ENCODE peak calls at places on chromosome 20, in ten cellular contexts. One of them, this sample, is unnamed.

GRCh38 chr20:49508435-49509199 is 26.1 kb upstream of the KCNB1 start:
- DNase-seq in D341Med: peak
- DNase-seq in stimulated activated CD8-positive, alpha-beta memory T cell treated with anti-CD3 and anti-CD28 coated beads, Interleukin-2, amount 100 ng/mL, for 1 hour: no peak
- DNase-seq in NCI-H1930: no peak
- DNase-seq in upper lobe of right lung: no peak
- DNase-seq in left ventricle myocardium inferior: no peak
- DNase-seq in AG04450: no peak
- DNase-seq in naive thymus-derived CD8-positive, alpha-beta T cell: no peak
- DNase-seq in stimulated activated CD4-positive, alpha-beta T cell treated with anti-CD3 and anti-CD28 coated beads, Interleukin-4, amount 100 ng/mL, for 24 hours: no peak
- DNase-seq in NCI-H2081: peak
- DNase-seq in this sample: peak

GRCh38 chr20:45342863-45343444 is 5.3 kb downstream of the SDC4 start:
- DNase-seq in D341Med: no peak
- DNase-seq in stimulated activated CD8-positive, alpha-beta memory T cell treated with anti-CD3 and anti-CD28 coated beads, Interleukin-2, amount 100 ng/mL, for 1 hour: no peak
- DNase-seq in NCI-H1930: no peak
- DNase-seq in upper lobe of right lung: no peak
- DNase-seq in left ventricle myocardium inferior: no peak
- DNase-seq in AG04450: no peak
- DNase-seq in naive thymus-derived CD8-positive, alpha-beta T cell: no peak
- DNase-seq in stimulated activated CD4-positive, alpha-beta T cell treated with anti-CD3 and anti-CD28 coated beads, Interleukin-4, amount 100 ng/mL, for 24 hours: no peak
- DNase-seq in NCI-H2081: peak
- DNase-seq in this sample: no peak

GRCh38 chr20:52082612-52083011 is 109.0 kb downstream of the ZFP64 start:
- DNase-seq in D341Med: no peak
- DNase-seq in stimulated activated CD8-positive, alpha-beta memory T cell treated with anti-CD3 and anti-CD28 coated beads, Interleukin-2, amount 100 ng/mL, for 1 hour: no peak
- DNase-seq in NCI-H1930: no peak
- DNase-seq in upper lobe of right lung: no peak
- DNase-seq in left ventricle myocardium inferior: no peak
- DNase-seq in AG04450: no peak
- DNase-seq in naive thymus-derived CD8-positive, alpha-beta T cell: no peak
- DNase-seq in stimulated activated CD4-positive, alpha-beta T cell treated with anti-CD3 and anti-CD28 coated beads, Interleukin-4, amount 100 ng/mL, for 24 hours: no peak
- DNase-seq in NCI-H2081: no peak
- DNase-seq in this sample: no peak

GRCh38 chr20:49097159-49097558 is 51.0 kb downstream of the CSE1L start:
- DNase-seq in D341Med: no peak
- DNase-seq in stimulated activated CD8-positive, alpha-beta memory T cell treated with anti-CD3 and anti-CD28 coated beads, Interleukin-2, amount 100 ng/mL, for 1 hour: no peak
- DNase-seq in NCI-H1930: no peak
- DNase-seq in upper lobe of right lung: no peak
- DNase-seq in left ventricle myocardium inferior: no peak
- DNase-seq in AG04450: no peak
- DNase-seq in naive thymus-derived CD8-positive, alpha-beta T cell: no peak
- DNase-seq in stimulated activated CD4-positive, alpha-beta T cell treated with anti-CD3 and anti-CD28 coated beads, Interleukin-4, amount 100 ng/mL, for 24 hours: no peak
- DNase-seq in NCI-H2081: no peak
- DNase-seq in this sample: no peak

GRCh38 chr20:3727333-3728035 is 5.0 kb upstream of the HSPA12B start:
- DNase-seq in D341Med: no peak
- DNase-seq in stimulated activated CD8-positive, alpha-beta memory T cell treated with anti-CD3 and anti-CD28 coated beads, Interleukin-2, amount 100 ng/mL, for 1 hour: no peak
- DNase-seq in NCI-H1930: no peak
- DNase-seq in upper lobe of right lung: peak
- DNase-seq in left ventricle myocardium inferior: no peak
- DNase-seq in AG04450: no peak
- DNase-seq in naive thymus-derived CD8-positive, alpha-beta T cell: no peak
- DNase-seq in stimulated activated CD4-positive, alpha-beta T cell treated with anti-CD3 and anti-CD28 coated beads, Interleukin-4, amount 100 ng/mL, for 24 hours: no peak
- DNase-seq in NCI-H2081: no peak
- DNase-seq in this sample: no peak

GRCh38 chr20:36591854-36592641 is 13.5 kb upstream of the RAB5IF start:
- DNase-seq in D341Med: peak
- DNase-seq in stimulated activated CD8-positive, alpha-beta memory T cell treated with anti-CD3 and anti-CD28 coated beads, Interleukin-2, amount 100 ng/mL, for 1 hour: peak
- DNase-seq in NCI-H1930: no peak
- DNase-seq in upper lobe of right lung: no peak
- DNase-seq in left ventricle myocardium inferior: no peak
- DNase-seq in AG04450: no peak
- DNase-seq in naive thymus-derived CD8-positive, alpha-beta T cell: peak
- DNase-seq in stimulated activated CD4-positive, alpha-beta T cell treated with anti-CD3 and anti-CD28 coated beads, Interleukin-4, amount 100 ng/mL, for 24 hours: peak
- DNase-seq in NCI-H2081: no peak
- DNase-seq in this sample: no peak

GRCh38 chr20:64192406-64192805 is 28.2 kb downstream of the MYT1 start:
- DNase-seq in D341Med: no peak
- DNase-seq in stimulated activated CD8-positive, alpha-beta memory T cell treated with anti-CD3 and anti-CD28 coated beads, Interleukin-2, amount 100 ng/mL, for 1 hour: no peak
- DNase-seq in NCI-H1930: no peak
- DNase-seq in upper lobe of right lung: no peak
- DNase-seq in left ventricle myocardium inferior: no peak
- DNase-seq in AG04450: no peak
- DNase-seq in naive thymus-derived CD8-positive, alpha-beta T cell: no peak
- DNase-seq in stimulated activated CD4-positive, alpha-beta T cell treated with anti-CD3 and anti-CD28 coated beads, Interleukin-4, amount 100 ng/mL, for 24 hours: no peak
- DNase-seq in NCI-H2081: no peak
- DNase-seq in this sample: no peak

GRCh38 chr20:8972963-8973362 is 95.9 kb upstream of the PLCB4 start:
- DNase-seq in D341Med: no peak
- DNase-seq in stimulated activated CD8-positive, alpha-beta memory T cell treated with anti-CD3 and anti-CD28 coated beads, Interleukin-2, amount 100 ng/mL, for 1 hour: no peak
- DNase-seq in NCI-H1930: no peak
- DNase-seq in upper lobe of right lung: no peak
- DNase-seq in left ventricle myocardium inferior: no peak
- DNase-seq in AG04450: no peak
- DNase-seq in naive thymus-derived CD8-positive, alpha-beta T cell: no peak
- DNase-seq in stimulated activated CD4-positive, alpha-beta T cell treated with anti-CD3 and anti-CD28 coated beads, Interleukin-4, amount 100 ng/mL, for 24 hours: no peak
- DNase-seq in NCI-H2081: no peak
- DNase-seq in this sample: no peak

GRCh38 chr20:59307270-59307669 is 6.9 kb downstream of the EDN3 start:
- DNase-seq in D341Med: no peak
- DNase-seq in stimulated activated CD8-positive, alpha-beta memory T cell treated with anti-CD3 and anti-CD28 coated beads, Interleukin-2, amount 100 ng/mL, for 1 hour: no peak
- DNase-seq in NCI-H1930: no peak
- DNase-seq in upper lobe of right lung: no peak
- DNase-seq in left ventricle myocardium inferior: no peak
- DNase-seq in AG04450: no peak
- DNase-seq in naive thymus-derived CD8-positive, alpha-beta T cell: no peak
- DNase-seq in stimulated activated CD4-positive, alpha-beta T cell treated with anti-CD3 and anti-CD28 coated beads, Interleukin-4, amount 100 ng/mL, for 24 hours: no peak
- DNase-seq in NCI-H2081: no peak
- DNase-seq in this sample: no peak

GRCh38 chr20:34072778-34073177 is 39.3 kb downstream of the EIF2S2 start:
- DNase-seq in D341Med: no peak
- DNase-seq in stimulated activated CD8-positive, alpha-beta memory T cell treated with anti-CD3 and anti-CD28 coated beads, Interleukin-2, amount 100 ng/mL, for 1 hour: no peak
- DNase-seq in NCI-H1930: no peak
- DNase-seq in upper lobe of right lung: no peak
- DNase-seq in left ventricle myocardium inferior: no peak
- DNase-seq in AG04450: no peak
- DNase-seq in naive thymus-derived CD8-positive, alpha-beta T cell: no peak
- DNase-seq in stimulated activated CD4-positive, alpha-beta T cell treated with anti-CD3 and anti-CD28 coated beads, Interleukin-4, amount 100 ng/mL, for 24 hours: no peak
- DNase-seq in NCI-H2081: no peak
- DNase-seq in this sample: no peak

GRCh38 chr20:1757072-1757471 is 99.5 kb upstream of the SIRPG start:
- DNase-seq in D341Med: no peak
- DNase-seq in stimulated activated CD8-positive, alpha-beta memory T cell treated with anti-CD3 and anti-CD28 coated beads, Interleukin-2, amount 100 ng/mL, for 1 hour: no peak
- DNase-seq in NCI-H1930: no peak
- DNase-seq in upper lobe of right lung: no peak
- DNase-seq in left ventricle myocardium inferior: no peak
- DNase-seq in AG04450: no peak
- DNase-seq in naive thymus-derived CD8-positive, alpha-beta T cell: no peak
- DNase-seq in stimulated activated CD4-positive, alpha-beta T cell treated with anti-CD3 and anti-CD28 coated beads, Interleukin-4, amount 100 ng/mL, for 24 hours: no peak
- DNase-seq in NCI-H2081: no peak
- DNase-seq in this sample: no peak

GRCh38 chr20:44457016-44457415 is 18.7 kb upstream of the TTPAL start:
- DNase-seq in D341Med: no peak
- DNase-seq in stimulated activated CD8-positive, alpha-beta memory T cell treated with anti-CD3 and anti-CD28 coated beads, Interleukin-2, amount 100 ng/mL, for 1 hour: no peak
- DNase-seq in NCI-H1930: no peak
- DNase-seq in upper lobe of right lung: no peak
- DNase-seq in left ventricle myocardium inferior: no peak
- DNase-seq in AG04450: no peak
- DNase-seq in naive thymus-derived CD8-positive, alpha-beta T cell: no peak
- DNase-seq in stimulated activated CD4-positive, alpha-beta T cell treated with anti-CD3 and anti-CD28 coated beads, Interleukin-4, amount 100 ng/mL, for 24 hours: no peak
- DNase-seq in NCI-H2081: no peak
- DNase-seq in this sample: no peak

GRCh38 chr20:20864346-20865096 is 152.1 kb upstream of the RALGAPA2 start:
- DNase-seq in D341Med: peak
- DNase-seq in stimulated activated CD8-positive, alpha-beta memory T cell treated with anti-CD3 and anti-CD28 coated beads, Interleukin-2, amount 100 ng/mL, for 1 hour: no peak
- DNase-seq in NCI-H1930: peak
- DNase-seq in upper lobe of right lung: no peak
- DNase-seq in left ventricle myocardium inferior: no peak
- DNase-seq in AG04450: no peak
- DNase-seq in naive thymus-derived CD8-positive, alpha-beta T cell: no peak
- DNase-seq in stimulated activated CD4-positive, alpha-beta T cell treated with anti-CD3 and anti-CD28 coated beads, Interleukin-4, amount 100 ng/mL, for 24 hours: no peak
- DNase-seq in NCI-H2081: peak
- DNase-seq in this sample: no peak

GRCh38 chr20:17897566-17898307 is 70.9 kb downstream of the SNX5 start:
- DNase-seq in D341Med: no peak
- DNase-seq in stimulated activated CD8-positive, alpha-beta memory T cell treated with anti-CD3 and anti-CD28 coated beads, Interleukin-2, amount 100 ng/mL, for 1 hour: no peak
- DNase-seq in NCI-H1930: no peak
- DNase-seq in upper lobe of right lung: no peak
- DNase-seq in left ventricle myocardium inferior: no peak
- DNase-seq in AG04450: no peak
- DNase-seq in naive thymus-derived CD8-positive, alpha-beta T cell: no peak
- DNase-seq in stimulated activated CD4-positive, alpha-beta T cell treated with anti-CD3 and anti-CD28 coated beads, Interleukin-4, amount 100 ng/mL, for 24 hours: no peak
- DNase-seq in NCI-H2081: no peak
- DNase-seq in this sample: no peak

GRCh38 chr20:31815408-31816188 is 3.6 kb upstream of the MYLK2 start:
- DNase-seq in D341Med: no peak
- DNase-seq in stimulated activated CD8-positive, alpha-beta memory T cell treated with anti-CD3 and anti-CD28 coated beads, Interleukin-2, amount 100 ng/mL, for 1 hour: no peak
- DNase-seq in NCI-H1930: no peak
- DNase-seq in upper lobe of right lung: no peak
- DNase-seq in left ventricle myocardium inferior: no peak
- DNase-seq in AG04450: no peak
- DNase-seq in naive thymus-derived CD8-positive, alpha-beta T cell: no peak
- DNase-seq in stimulated activated CD4-positive, alpha-beta T cell treated with anti-CD3 and anti-CD28 coated beads, Interleukin-4, amount 100 ng/mL, for 24 hours: no peak
- DNase-seq in NCI-H2081: peak
- DNase-seq in this sample: no peak

This sample was measured in skeletal muscle cell.